ENCODE peak calls at places on chromosomes 1 and 21, in seven cellular contexts. One of them, this sample, is unnamed.

GRCh38 chr21:39385299-39386145 is 36.6 kb upstream of the HMGN1 start:
- DNase-seq in HepG2: peak; percentile 95
- DNase-seq in ovary: peak; percentile 87
- DNase-seq in tibial nerve: peak; percentile 38
- DNase-seq in suprapubic skin: peak; percentile 88
- DNase-seq in stomach: peak; percentile 92
- DNase-seq in GM12878: no peak
- DNase-seq in this sample: peak; percentile 92

GRCh38 chr1:169784102-169784501 is 10.6 kb downstream of the METTL18 start:
- DNase-seq in HepG2: no peak
- DNase-seq in stomach: no peak
- DNase-seq in ovary: no peak
- DNase-seq in suprapubic skin: no peak
- DNase-seq in tibial nerve: no peak
- DNase-seq in GM12878: no peak
- DNase-seq in this sample: no peak

GRCh38 chr21:39020751-39021474 is 162.3 kb downstream of the PSMG1 start:
- DNase-seq in suprapubic skin: no peak
- DNase-seq in tibial nerve: no peak
- DNase-seq in HepG2: peak; percentile 64
- DNase-seq in GM12878: no peak
- DNase-seq in stomach: no peak
- DNase-seq in ovary: peak; percentile 45
- DNase-seq in this sample: no peak

GRCh38 chr1:215141460-215141859 is 58.9 kb downstream of the KCNK2 start:
- DNase-seq in tibial nerve: no peak
- DNase-seq in HepG2: no peak
- DNase-seq in suprapubic skin: no peak
- DNase-seq in GM12878: no peak
- DNase-seq in ovary: no peak
- DNase-seq in stomach: no peak
- DNase-seq in this sample: no peak

GRCh38 chr1:236159704-236160539 is 17.6 kb downstream of the GPR137B start:
- DNase-seq in tibial nerve: no peak
- DNase-seq in suprapubic skin: no peak
- DNase-seq in ovary: no peak
- DNase-seq in HepG2: peak; percentile 36
- DNase-seq in stomach: no peak
- DNase-seq in GM12878: peak; percentile 93
- DNase-seq in this sample: no peak

GRCh38 chr1:53572061-53572801 is 113.0 kb downstream of the DMRTB1 start:
- DNase-seq in ovary: no peak
- DNase-seq in stomach: no peak
- DNase-seq in tibial nerve: no peak
- DNase-seq in GM12878: no peak
- DNase-seq in HepG2: no peak
- DNase-seq in suprapubic skin: peak; percentile 78
- DNase-seq in this sample: peak; percentile 33

GRCh38 chr1:7948950-7949349 is 8.3 kb upstream of the TNFRSF9 start:
- DNase-seq in HepG2: no peak
- DNase-seq in ovary: no peak
- DNase-seq in GM12878: no peak
- DNase-seq in stomach: no peak
- DNase-seq in tibial nerve: no peak
- DNase-seq in suprapubic skin: peak; percentile 15
- DNase-seq in this sample: no peak

GRCh38 chr1:10863916-10864315 is 67.5 kb upstream of the CASZ1 start:
- DNase-seq in ovary: no peak
- DNase-seq in tibial nerve: no peak
- DNase-seq in suprapubic skin: no peak
- DNase-seq in HepG2: no peak
- DNase-seq in GM12878: no peak
- DNase-seq in stomach: no peak
- DNase-seq in this sample: no peak

GRCh38 chr21:35904995-35905972 is 155.0 kb downstream of the SETD4 start:
- DNase-seq in HepG2: no peak
- DNase-seq in stomach: no peak
- DNase-seq in tibial nerve: no peak
- DNase-seq in ovary: no peak
- DNase-seq in GM12878: no peak
- DNase-seq in suprapubic skin: no peak
- DNase-seq in this sample: no peak

GRCh38 chr1:235113183-235113917 is 15.3 kb downstream of the TOMM20 start:
- DNase-seq in tibial nerve: no peak
- DNase-seq in ovary: no peak
- DNase-seq in HepG2: no peak
- DNase-seq in GM12878: no peak
- DNase-seq in suprapubic skin: no peak
- DNase-seq in stomach: no peak
- DNase-seq in this sample: no peak

GRCh38 chr1:58583496-58583895 is 6.4 kb upstream of the TACSTD2 start:
- DNase-seq in HepG2: no peak
- DNase-seq in GM12878: no peak
- DNase-seq in ovary: no peak
- DNase-seq in tibial nerve: no peak
- DNase-seq in suprapubic skin: no peak
- DNase-seq in stomach: no peak
- DNase-seq in this sample: no peak

GRCh38 chr1:53620620-53620957 is 118.4 kb downstream of the GLIS1 start:
- DNase-seq in HepG2: no peak
- DNase-seq in suprapubic skin: peak; percentile 67
- DNase-seq in tibial nerve: no peak
- DNase-seq in stomach: no peak
- DNase-seq in GM12878: no peak
- DNase-seq in ovary: no peak
- DNase-seq in this sample: no peak

GRCh38 chr1:155179107-155180031 is 5.7 kb downstream of the TRIM46 start:
- DNase-seq in tibial nerve: no peak
- DNase-seq in suprapubic skin: no peak
- DNase-seq in GM12878: no peak
- DNase-seq in ovary: peak; percentile 23
- DNase-seq in HepG2: no peak
- DNase-seq in stomach: peak; percentile 49
- DNase-seq in this sample: no peak

GRCh38 chr1:210234254-210234747 is 1.7 kb downstream of the SERTAD4 start:
- DNase-seq in tibial nerve: no peak
- DNase-seq in ovary: no peak
- DNase-seq in suprapubic skin: no peak
- DNase-seq in HepG2: no peak
- DNase-seq in stomach: no peak
- DNase-seq in GM12878: no peak
- DNase-seq in this sample: no peak

GRCh38 chr1:23559136-23559984 is at the start of gene ID3:
- DNase-seq in ovary: peak; percentile 97
- DNase-seq in tibial nerve: peak; percentile 97
- DNase-seq in stomach: peak; percentile 98
- DNase-seq in GM12878: peak; percentile 69
- DNase-seq in HepG2: peak; percentile 93
- DNase-seq in suprapubic skin: peak; percentile 99
- DNase-seq in this sample: peak; percentile 54

GRCh38 chr1:247177755-247178154 is 5.9 kb upstream of the ZNF124 start:
- DNase-seq in tibial nerve: no peak
- DNase-seq in ovary: no peak
- DNase-seq in suprapubic skin: no peak
- DNase-seq in stomach: no peak
- DNase-seq in HepG2: no peak
- DNase-seq in GM12878: no peak
- DNase-seq in this sample: no peak

GRCh38 chr1:218705911-218706893 is 361.1 kb downstream of the TGFB2 start:
- DNase-seq in GM12878: no peak
- DNase-seq in suprapubic skin: no peak
- DNase-seq in tibial nerve: no peak
- DNase-seq in stomach: no peak
- DNase-seq in HepG2: peak; percentile 72
- DNase-seq in ovary: no peak
- DNase-seq in this sample: peak; percentile 85

GRCh38 chr1:29975036-29975694 is 738.8 kb downstream of the PTPRU start:
- DNase-seq in stomach: no peak
- DNase-seq in tibial nerve: no peak
- DNase-seq in ovary: no peak
- DNase-seq in HepG2: peak; percentile 5
- DNase-seq in GM12878: no peak
- DNase-seq in suprapubic skin: no peak
- DNase-seq in this sample: peak; percentile 24

GRCh38 chr1:170461762-170462384 is 70.1 kb upstream of the GORAB start:
- DNase-seq in tibial nerve: no peak
- DNase-seq in stomach: no peak
- DNase-seq in HepG2: no peak
- DNase-seq in GM12878: no peak
- DNase-seq in suprapubic skin: no peak
- DNase-seq in ovary: peak; percentile 16
- DNase-seq in this sample: no peak

GRCh38 chr1:57770772-57771171 is 346.9 kb upstream of the DAB1 start:
- DNase-seq in suprapubic skin: no peak
- DNase-seq in ovary: no peak
- DNase-seq in tibial nerve: no peak
- DNase-seq in stomach: no peak
- DNase-seq in GM12878: no peak
- DNase-seq in HepG2: peak; percentile 3
- DNase-seq in this sample: peak; percentile 10

GRCh38 chr21:29290245-29290644 is 8.5 kb upstream of the BACH1 start:
- DNase-seq in HepG2: no peak
- DNase-seq in tibial nerve: no peak
- DNase-seq in GM12878: no peak
- DNase-seq in ovary: no peak
- DNase-seq in stomach: no peak
- DNase-seq in suprapubic skin: no peak
- DNase-seq in this sample: no peak

GRCh38 chr1:228277491-228278431 is 69.9 kb downstream of the OBSCN start:
- DNase-seq in tibial nerve: no peak
- DNase-seq in HepG2: no peak
- DNase-seq in stomach: no peak
- DNase-seq in suprapubic skin: no peak
- DNase-seq in ovary: no peak
- DNase-seq in GM12878: no peak
- DNase-seq in this sample: no peak

GRCh38 chr1:108708726-108709660 is 3.7 kb upstream of the FNDC7 start:
- DNase-seq in stomach: no peak
- DNase-seq in ovary: no peak
- DNase-seq in GM12878: no peak
- DNase-seq in suprapubic skin: no peak
- DNase-seq in HepG2: no peak
- DNase-seq in tibial nerve: no peak
- DNase-seq in this sample: peak; percentile 44

GRCh38 chr1:7589080-7589735 is 181.9 kb upstream of the VAMP3 start:
- DNase-seq in HepG2: no peak
- DNase-seq in stomach: no peak
- DNase-seq in tibial nerve: no peak
- DNase-seq in GM12878: no peak
- DNase-seq in ovary: no peak
- DNase-seq in suprapubic skin: peak; percentile 60
- DNase-seq in this sample: no peak

GRCh38 chr1:44648514-44649250 is 25.6 kb downstream of the TMEM53 start:
- DNase-seq in tibial nerve: no peak
- DNase-seq in ovary: no peak
- DNase-seq in stomach: peak; percentile 40
- DNase-seq in HepG2: no peak
- DNase-seq in GM12878: no peak
- DNase-seq in suprapubic skin: no peak
- DNase-seq in this sample: no peak

GRCh38 chr1:9871707-9872425 is 38.2 kb downstream of the CTNNBIP1 start:
- DNase-seq in tibial nerve: no peak
- DNase-seq in stomach: no peak
- DNase-seq in suprapubic skin: no peak
- DNase-seq in ovary: no peak
- DNase-seq in HepG2: no peak
- DNase-seq in GM12878: no peak
- DNase-seq in this sample: no peak

GRCh38 chr1:201982923-201983805 is 716 bp downstream of the RNPEP start:
- DNase-seq in tibial nerve: peak; percentile 61
- DNase-seq in HepG2: peak; percentile 61
- DNase-seq in stomach: peak; percentile 74
- DNase-seq in GM12878: no peak
- DNase-seq in ovary: peak; percentile 80
- DNase-seq in suprapubic skin: peak; percentile 90
- DNase-seq in this sample: peak; percentile 82
- TF ChIP-seq EP300 in tibial nerve: peak; percentile 67
- TF ChIP-seq EP300 in HepG2: no peak
- TF ChIP-seq EP300 in stomach: no peak
- TF ChIP-seq EP300 in GM12878: no peak
- TF ChIP-seq EP300 in ovary: no peak
- TF ChIP-seq EP300 in suprapubic skin: no peak
- TF ChIP-seq EP300 in this sample: no peak

GRCh38 chr1:225817611-225818061 is 7.7 kb downstream of the EPHX1 start:
- DNase-seq in GM12878: no peak
- DNase-seq in ovary: peak; percentile 79
- DNase-seq in HepG2: peak; percentile 63
- DNase-seq in tibial nerve: peak; percentile 70
- DNase-seq in suprapubic skin: no peak
- DNase-seq in stomach: peak; percentile 93
- DNase-seq in this sample: peak; percentile 94
- TF ChIP-seq EP300 in GM12878: no peak
- TF ChIP-seq EP300 in ovary: no peak
- TF ChIP-seq EP300 in HepG2: no peak
- TF ChIP-seq EP300 in tibial nerve: peak; percentile 82
- TF ChIP-seq EP300 in suprapubic skin: no peak
- TF ChIP-seq EP300 in stomach: peak; percentile 74
- TF ChIP-seq EP300 in this sample: no peak

DNA sequence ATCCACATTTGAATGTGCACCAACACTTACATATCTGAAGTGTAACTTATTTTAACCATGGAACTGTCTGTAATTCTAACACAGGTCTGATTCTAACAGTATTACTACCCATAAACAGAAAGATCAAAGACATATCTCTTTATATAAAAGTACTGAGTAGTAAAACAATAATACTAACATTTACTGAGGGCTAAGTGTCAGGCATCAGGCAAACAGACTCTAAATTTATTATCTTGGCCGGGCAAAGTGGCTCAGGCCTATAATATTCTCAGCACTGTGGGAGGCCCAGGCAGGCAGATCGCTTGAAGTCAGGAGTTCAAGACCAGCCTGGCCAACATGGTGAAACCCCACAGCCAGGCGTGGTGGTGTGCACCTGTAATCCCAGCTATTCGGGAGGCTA is 85.9 kb downstream of the JAK1 start:
- DNase-seq in ovary: no peak
- DNase-seq in tibial nerve: no peak
- DNase-seq in stomach: no peak
- DNase-seq in GM12878: no peak
- DNase-seq in HepG2: no peak
- DNase-seq in suprapubic skin: no peak
- DNase-seq in this sample: no peak
- TF ChIP-seq EP300 in ovary: no peak
- TF ChIP-seq EP300 in tibial nerve: no peak
- TF ChIP-seq EP300 in stomach: no peak
- TF ChIP-seq EP300 in GM12878: no peak
- TF ChIP-seq EP300 in HepG2: no peak
- TF ChIP-seq EP300 in suprapubic skin: no peak
- TF ChIP-seq EP300 in this sample: no peak

DNA sequence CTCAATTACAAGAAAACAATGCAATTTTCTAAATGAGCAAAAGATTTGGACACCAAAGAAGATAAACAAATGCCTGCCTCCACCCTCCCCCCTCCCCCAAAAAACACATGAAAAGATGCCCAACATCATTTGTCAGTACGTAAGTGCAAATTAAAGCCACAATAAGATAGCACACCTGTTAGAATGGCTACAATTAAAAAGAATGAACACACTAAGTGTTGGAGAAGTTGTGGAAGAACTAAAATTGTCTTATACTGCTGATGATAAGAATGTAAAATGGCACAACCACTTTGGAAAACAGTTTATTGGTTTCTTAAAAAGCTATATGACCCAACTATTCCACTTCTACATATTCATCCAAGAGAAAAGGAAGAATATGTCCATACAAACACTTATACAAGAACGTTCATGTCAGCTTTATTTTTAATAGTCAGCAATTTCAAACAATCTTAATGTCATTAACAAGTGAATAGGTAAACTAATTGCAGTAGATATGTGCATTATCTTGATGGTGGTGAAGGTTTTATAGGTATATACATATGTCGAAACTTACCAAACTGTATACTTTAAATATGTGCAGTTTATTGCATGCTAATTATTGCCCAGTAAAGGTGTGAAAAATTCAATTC is 10.4 kb downstream of the IL20 start:
- DNase-seq in stomach: no peak
- DNase-seq in GM12878: no peak
- DNase-seq in suprapubic skin: no peak
- DNase-seq in tibial nerve: no peak
- DNase-seq in ovary: no peak
- DNase-seq in HepG2: no peak
- DNase-seq in this sample: no peak
- TF ChIP-seq EP300 in stomach: no peak
- TF ChIP-seq EP300 in GM12878: no peak
- TF ChIP-seq EP300 in suprapubic skin: no peak
- TF ChIP-seq EP300 in tibial nerve: no peak
- TF ChIP-seq EP300 in ovary: no peak
- TF ChIP-seq EP300 in HepG2: no peak
- TF ChIP-seq EP300 in this sample: no peak